ENCODE peak calls at places on chromosomes 3 and 15, in five cellular contexts. V, Y, Z, N and E are unnamed samples.

GRCh38 chr3:25587094-25587493 is 77.6 kb downstream of the TOP2B start:
- DNase-seq in Y (no peak), N (peak; percentile 92), Z (no peak), V (no peak), E (no peak)

GRCh38 chr3:156307704-156308103 is 187.3 kb downstream of the KCNAB1 start:
- DNase-seq in N (peak; percentile 86), Z (no peak), V (no peak), Y (no peak), E (no peak)

GRCh38 chr3:52004158-52004787 is 8.6 kb upstream of the RPL29 start:
- DNase-seq in Y (peak; percentile 14), Z (peak; percentile 45), N (peak; percentile 67), V (no peak), E (no peak)

GRCh38 chr3:56135941-56136340 is 332.3 kb downstream of the ERC2 start:
- DNase-seq in V (no peak), Z (no peak), N (no peak), Y (no peak), E (no peak)

GRCh38 chr3:73391984-73392383 is 232.8 kb downstream of the PDZRN3 start:
- DNase-seq in N (no peak), Y (no peak), V (no peak), Z (no peak), E (no peak)

GRCh38 chr3:154926721-154927120 is 153.4 kb upstream of the MME start:
- DNase-seq in V (no peak), Z (no peak), Y (no peak), N (no peak), E (no peak)

GRCh38 chr3:140599009-140599408 is 78.9 kb upstream of the TRIM42 start:
- DNase-seq in Z (no peak), V (no peak), Y (no peak), N (no peak), E (no peak)

GRCh38 chr15:62975515-62975914 is 67.0 kb upstream of the TPM1 start:
- DNase-seq in N (no peak), V (no peak), Z (no peak), Y (no peak), E (no peak)

GRCh38 chr3:42013652-42014442 is 51.9 kb upstream of the ULK4 start:
- DNase-seq in Z (no peak), Y (no peak), V (no peak), N (no peak), E (no peak)

GRCh38 chr3:121739902-121740301 is 9.6 kb downstream of the GOLGB1 start:
- DNase-seq in V (no peak), Z (no peak), Y (no peak), N (no peak), E (no peak)

GRCh38 chr3:168002786-168003368 is 92.8 kb downstream of the GOLIM4 start:
- DNase-seq in Z (no peak), N (peak; percentile 70), V (no peak), Y (no peak), E (no peak)

GRCh38 chr3:165954171-165954570 is 116.9 kb upstream of the BCHE start:
- DNase-seq in Z (no peak), V (no peak), N (no peak), Y (no peak), E (no peak)

GRCh38 chr3:155714295-155714718 is 30.6 kb downstream of the PLCH1 start:
- DNase-seq in Z (no peak), V (no peak), N (no peak), Y (peak; percentile 22), E (no peak)

GRCh38 chr15:76199106-76200082 is 111.9 kb downstream of the ETFA start:
- DNase-seq in N (peak; percentile 94), V (no peak), Z (no peak), Y (no peak), E (peak; percentile 54)

GRCh38 chr15:84598993-84599392 is 1.8 kb upstream of the ZSCAN2 start:
- DNase-seq in V (peak; percentile 79), N (peak; percentile 84), Y (peak; percentile 35), Z (peak; percentile 66), E (peak; percentile 27)

GRCh38 chr3:56923546-56924224 is 121.9 kb upstream of the ARHGEF3 start:
- DNase-seq in Z (no peak), V (peak; percentile 27), Y (no peak), N (peak; percentile 55), E (peak; percentile 48)

GRCh38 chr3:61278713-61279112 is 27.5 kb upstream of the FHIT start:
- DNase-seq in Y (no peak), N (no peak), V (no peak), Z (no peak), E (no peak)

GRCh38 chr15:33028495-33028894 is 166.0 kb downstream of the FMN1 start:
- DNase-seq in Z (no peak), Y (no peak), V (no peak), N (peak; percentile 41), E (no peak)

GRCh38 chr15:75749820-75750219 is 37.2 kb upstream of the CSPG4 start:
- DNase-seq in N (no peak), Y (no peak), V (no peak), Z (no peak), E (no peak)

GRCh38 chr15:29122506-29122905 is 147.1 kb downstream of the NSMCE3 start:
- DNase-seq in Z (no peak), N (no peak), V (no peak), Y (no peak), E (no peak)

GRCh38 chr3:129592362-129593150 is 13.9 kb downstream of the PLXND1 start:
- DNase-seq in Z (no peak), Y (no peak), N (peak; percentile 54), V (no peak), E (no peak)

GRCh38 chr3:99542771-99543518 is 95.4 kb upstream of the COL8A1 start:
- DNase-seq in Y (no peak), Z (no peak), N (peak; percentile 53), V (no peak), E (peak; percentile 63)

GRCh38 chr3:127456471-127457093 is 134.0 kb downstream of the TPRA1 start:
- DNase-seq in Y (peak; percentile 81), N (peak; percentile 22), V (no peak), Z (no peak), E (no peak)

GRCh38 chr15:31974855-31975421 is 55.4 kb upstream of the CHRNA7 start:
- DNase-seq in N (peak; percentile 28), Y (peak; percentile 49), V (peak; percentile 76), Z (peak; percentile 68), E (peak; percentile 3)

GRCh38 chr3:161989012-161989411 is 492.4 kb downstream of the OTOL1 start:
- DNase-seq in Z (no peak), Y (no peak), N (no peak), V (no peak), E (no peak)

GRCh38 chr15:66429117-66429516 is 42.4 kb downstream of the MAP2K1 start:
- DNase-seq in Z (no peak), V (no peak), N (no peak), Y (no peak), E (no peak)

GRCh38 chr3:129672412-129672811 is 65.9 kb upstream of the PLXND1 start:
- DNase-seq in V (no peak), Z (no peak), N (no peak), Y (no peak), E (no peak)

GRCh38 chr3:195549931-195550519 is 6.9 kb upstream of the PPP1R2 start:
- DNase-seq in Y (no peak), N (peak; percentile 71), Z (no peak), V (no peak), E (peak; percentile 25)